ENCODE peak calls at places on chromosomes 6 and 20, in four cellular contexts. A, E, N and Q are unnamed samples.

GRCh38 chr6:166467436-166468000 is 84.8 kb upstream of the MPC1 start:
- DNase-seq in A (no peak), E (no peak), N (no peak), Q (no peak)

GRCh38 chr6:161354241-161354840 is 80.5 kb upstream of the AGPAT4 start:
- DNase-seq in A (no peak), E (no peak), N (no peak), Q (no peak)

GRCh38 chr6:48834706-48835105 is 628.3 kb downstream of the MMUT start:
- DNase-seq in A (no peak), E (no peak), N (no peak), Q (no peak)

GRCh38 chr20:5859611-5860010 is 90.7 kb downstream of the TRMT6 start:
- DNase-seq in A (no peak), E (no peak), N (no peak), Q (no peak)

GRCh38 chr20:24992420-24993205 is at the start of gene APMAP:
- DNase-seq in A (peak), E (peak), N (peak), Q (peak)

GRCh38 chr20:58514321-58515239 is 619 bp downstream of the APCDD1L start:
- DNase-seq in A (no peak), E (no peak), N (no peak), Q (no peak)

GRCh38 chr6:159267165-159267564 is 98.0 kb downstream of the FNDC1 start:
- DNase-seq in A (no peak), E (no peak), N (no peak), Q (no peak)

GRCh38 chr20:34971038-34971872 is 15.6 kb downstream of the MYH7B start:
- DNase-seq in A (no peak), E (no peak), N (no peak), Q (no peak)

GRCh38 chr6:163667372-163668060 is 253.0 kb downstream of the QKI start:
- DNase-seq in A (peak), E (peak), N (no peak), Q (no peak)

GRCh38 chr6:25968769-25969168 is 6.2 kb downstream of the TRIM38 start:
- DNase-seq in A (no peak), E (no peak), N (no peak), Q (no peak)

GRCh38 chr20:20253744-20254330 is 114.1 kb upstream of the INSM1 start:
- DNase-seq in A (no peak), E (no peak), N (no peak), Q (peak)

GRCh38 chr6:111782887-111783286 is 90.4 kb downstream of the FYN start:
- DNase-seq in A (no peak), E (no peak), N (no peak), Q (no peak)

GRCh38 chr20:58549681-58550542 is 34.7 kb upstream of the APCDD1L start:
- DNase-seq in A (no peak), E (no peak), N (no peak), Q (no peak)